ENCODE peak calls at places on chromosomes 12 and 14, in nine cellular contexts. V, A, X, H, I, N, J, Q and U are unnamed samples.

GRCh38 chr12:96136129-96136528 is 58.0 kb upstream of the ELK3 start:
- DNase-seq in N (no peak), Q (no peak), I (no peak), H (no peak), X (peak; percentile 93), A (peak; percentile 70), V (peak; percentile 61), J (no peak), U (peak; percentile 54)

GRCh38 chr14:84446250-84446649 is 1083.7 kb upstream of the FLRT2 start:
- DNase-seq in X (no peak), I (no peak), N (no peak), Q (no peak), J (no peak), V (no peak), H (no peak), A (no peak), U (no peak)

GRCh38 chr12:14923944-14924343 is 14.4 kb downstream of the ERP27 start:
- DNase-seq in X (no peak), H (no peak), N (no peak), V (no peak), I (no peak), J (no peak), Q (no peak), A (no peak), U (no peak)

GRCh38 chr14:59098377-59098776 is 90.1 kb upstream of the DAAM1 start:
- DNase-seq in A (no peak), I (no peak), V (peak; percentile 98), J (no peak), N (no peak), Q (no peak), H (no peak), X (peak; percentile 98), U (peak; percentile 86)

GRCh38 chr14:72999316-72999715 is 27.6 kb downstream of the ZFYVE1 start:
- DNase-seq in A (no peak), V (no peak), I (no peak), N (no peak), X (no peak), H (no peak), J (no peak), Q (no peak), U (no peak)

GRCh38 chr12:49084438-49084837 is 10.2 kb downstream of the DHH start:
- DNase-seq in X (no peak), Q (no peak), I (no peak), N (no peak), J (no peak), A (no peak), H (no peak), V (no peak), U (no peak)

GRCh38 chr14:99360774-99361595 is 89.0 kb upstream of the BCL11B start:
- DNase-seq in J (no peak), N (no peak), H (no peak), V (no peak), Q (no peak), A (peak; percentile 81), I (peak; percentile 29), X (no peak), U (no peak)

GRCh38 chr12:124904306-124905098 is 9.9 kb downstream of the UBC start:
- DNase-seq in I (no peak), J (no peak), H (no peak), N (peak; percentile 93), Q (peak; percentile 87), A (peak; percentile 76), X (peak; percentile 92), V (peak; percentile 94), U (peak; percentile 92)

GRCh38 chr14:64937176-64937820 is 5.2 kb downstream of the GPX2 start:
- DNase-seq in Q (no peak), J (no peak), V (peak; percentile 18), N (no peak), H (no peak), X (no peak), A (no peak), I (no peak), U (peak; percentile 19)

GRCh38 chr14:64937821-64938193 is 4.7 kb downstream of the GPX2 start:
- DNase-seq in J (no peak), V (peak; percentile 15), Q (no peak), A (peak; percentile 15), H (no peak), N (no peak), X (peak; percentile 11), I (no peak), U (no peak)

GRCh38 chr14:64932231-64932630 is 10.3 kb downstream of the GPX2 start:
- DNase-seq in I (no peak), V (no peak), A (no peak), H (no peak), Q (no peak), N (no peak), X (no peak), J (no peak), U (no peak)

GRCh38 chr14:64934338-64934939 is 8.1 kb downstream of the GPX2 start:
- DNase-seq in Q (no peak), N (no peak), J (no peak), H (no peak), V (no peak), A (peak; percentile 30), X (no peak), I (no peak), U (no peak)

DNA sequence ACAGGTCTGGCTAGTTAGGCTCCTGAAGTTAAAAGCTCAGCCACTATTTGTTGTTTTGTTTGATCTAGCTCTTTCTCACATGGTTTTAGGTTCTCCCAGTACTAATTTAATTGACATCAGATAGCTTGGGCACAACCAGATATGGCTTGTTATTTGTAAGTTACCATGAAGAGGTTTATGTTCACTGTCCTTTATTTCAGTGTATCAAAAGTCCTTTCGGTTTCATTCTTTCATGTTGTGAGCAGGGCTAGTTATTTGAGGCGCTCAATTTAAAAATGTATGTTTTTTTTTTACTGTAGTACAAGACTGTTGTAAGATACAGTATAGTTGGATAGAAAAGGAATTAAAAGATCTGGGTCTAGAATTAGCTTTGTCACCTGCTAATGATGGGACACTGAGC is 7.0 kb downstream of the GPX2 start:
- DNase-seq in Q (no peak), X (no peak), A (no peak), I (no peak), V (no peak), J (no peak), H (no peak), N (no peak), U (no peak)
- H3K4me3 ChIP-seq in Q (no peak overlapping the region), X (no peak overlapping the region), A (no peak overlapping the region), I (no peak overlapping the region), V (no peak overlapping the region), J (no peak overlapping the region), H (no peak overlapping the region), N (no peak overlapping the region), U (no peak overlapping the region)

DNA sequence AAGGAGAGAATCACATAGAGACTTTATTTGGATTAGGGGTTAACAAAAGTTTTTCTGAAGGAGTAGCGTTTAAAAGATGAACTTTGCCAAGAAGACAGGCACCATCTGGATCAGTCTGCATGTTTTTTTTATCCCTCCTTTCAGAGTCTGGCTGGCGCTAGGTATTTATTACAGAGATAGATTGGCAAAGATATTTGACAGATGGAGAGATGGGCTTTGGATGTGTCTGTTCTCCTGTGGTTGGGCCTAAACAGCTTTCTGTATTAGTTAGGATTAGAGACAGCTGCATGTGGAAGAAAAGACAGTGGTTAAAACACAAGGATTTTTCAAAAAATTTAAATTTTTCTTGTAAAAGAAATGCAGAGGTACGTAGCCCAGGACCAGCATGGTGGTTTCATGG is 133.9 kb downstream of the C12orf75 start:
- DNase-seq in A (peak; percentile 31), X (no peak), I (no peak), J (no peak), Q (no peak), V (no peak), N (no peak), H (no peak), U (no peak)
- H3K4me3 ChIP-seq in A (no peak overlapping the region), X (no peak overlapping the region), I (no peak overlapping the region), J (no peak overlapping the region), Q (no peak overlapping the region), V (no peak overlapping the region), N (no peak overlapping the region), H (no peak overlapping the region), U (no peak overlapping the region)

GRCh38 chr12:128267651-128268347 is 829 bp downstream of the TMEM132C start:
- DNase-seq in J (no peak), I (no peak), Q (no peak), A (no peak), V (no peak), X (no peak), N (no peak), H (peak; percentile 20), U (no peak)

GRCh38 chr12:128266086-128266485 is 884 bp upstream of the TMEM132C start:
- DNase-seq in A (no peak), J (no peak), I (no peak), N (no peak), V (no peak), Q (no peak), X (no peak), H (no peak), U (no peak)

GRCh38 chr12:128267246-128267622 is 264 bp downstream of the TMEM132C start:
- DNase-seq in H (peak; percentile 2), J (no peak), Q (no peak), N (no peak), V (no peak), X (no peak), A (no peak), I (no peak), U (no peak)

GRCh38 chr12:128266559-128267245 is at the start of gene TMEM132C:
- DNase-seq in A (no peak), X (no peak), Q (no peak), J (no peak), V (no peak), H (peak; percentile 9), N (no peak), I (no peak), U (no peak)

GRCh38 chr12:128265566-128265965 is 1.4 kb upstream of the TMEM132C start:
- DNase-seq in H (no peak), J (no peak), N (no peak), V (no peak), A (no peak), X (no peak), Q (no peak), I (no peak), U (no peak)
- H3K4me3 ChIP-seq in H (no peak overlapping the region), J (no peak overlapping the region), N (peak overlapping the region; percentile 74), V (no peak overlapping the region), A (no peak overlapping the region), X (no peak overlapping the region), Q (no peak overlapping the region), I (no peak overlapping the region), U (no peak overlapping the region)

GRCh38 chr12:53976172-53976822 is 1.5 kb upstream of the HOTAIR start:
- DNase-seq in N (no peak), I (no peak), J (no peak), V (no peak), Q (no peak), X (no peak), H (peak; percentile 73), A (no peak), U (no peak)

GRCh38 chr12:53975816-53976152 is 1.0 kb upstream of the HOTAIR start:
- DNase-seq in I (no peak), J (no peak), V (no peak), A (no peak), N (no peak), X (no peak), H (no peak), Q (no peak), U (no peak)

GRCh38 chr12:53976823-53977595 is 2.3 kb upstream of the HOTAIR start:
- DNase-seq in Q (no peak), V (no peak), H (no peak), A (no peak), I (no peak), N (no peak), J (no peak), X (no peak), U (no peak)

GRCh38 chr12:53978477-53979356 is 4.0 kb upstream of the HOTAIR start:
- DNase-seq in H (peak; percentile 58), Q (no peak), N (no peak), X (no peak), I (no peak), J (no peak), V (no peak), A (no peak), U (no peak)

GRCh38 chr12:53977596-53978464 is 3.1 kb upstream of the HOTAIR start:
- DNase-seq in Q (no peak), V (no peak), H (no peak), J (no peak), A (peak; percentile 28), I (no peak), N (no peak), X (no peak), U (no peak)
- H3K4me3 ChIP-seq in Q (no peak overlapping the region), V (no peak overlapping the region), H (no peak overlapping the region), J (no peak overlapping the region), A (peak overlapping the region; percentile 41), I (no peak overlapping the region), N (no peak overlapping the region), X (no peak overlapping the region), U (peak overlapping the region; percentile 17)